ENCODE peak calls at places on chromosomes 4 and X, in nine cellular contexts. One of them, this sample, is unnamed.

GRCh38 chrX:103726477-103726876 is 15.8 kb downstream of the TMEM31 start:
- DNase-seq in CD8-positive, alpha-beta memory T cell: no peak
- DNase-seq in CD4-positive, alpha-beta memory T cell: no peak
- DNase-seq in GM04504: no peak
- DNase-seq in stimulated activated CD4-positive, alpha-beta T cell treated with anti-CD3 and anti-CD28 coated beads, Interleukin-15, amount 100 ng/mL, for 1 hour: no peak
- DNase-seq in WERI-Rb-1: no peak
- DNase-seq in EL: no peak
- DNase-seq in fibroblast of pulmonary artery: no peak
- DNase-seq in astrocyte of the spinal cord: no peak
- DNase-seq in this sample: no peak

GRCh38 chr4:144583658-144584057 is 62.3 kb upstream of the HHIP start:
- DNase-seq in CD8-positive, alpha-beta memory T cell: no peak
- DNase-seq in CD4-positive, alpha-beta memory T cell: no peak
- DNase-seq in GM04504: peak; percentile 10
- DNase-seq in stimulated activated CD4-positive, alpha-beta T cell treated with anti-CD3 and anti-CD28 coated beads, Interleukin-15, amount 100 ng/mL, for 1 hour: no peak
- DNase-seq in WERI-Rb-1: no peak
- DNase-seq in EL: peak; percentile 24
- DNase-seq in fibroblast of pulmonary artery: peak; percentile 79
- DNase-seq in astrocyte of the spinal cord: peak; percentile 47
- DNase-seq in this sample: no peak

GRCh38 chr4:88573995-88574394 is 18.3 kb upstream of the HERC3 start:
- DNase-seq in CD8-positive, alpha-beta memory T cell: no peak
- DNase-seq in CD4-positive, alpha-beta memory T cell: no peak
- DNase-seq in GM04504: no peak
- DNase-seq in stimulated activated CD4-positive, alpha-beta T cell treated with anti-CD3 and anti-CD28 coated beads, Interleukin-15, amount 100 ng/mL, for 1 hour: no peak
- DNase-seq in WERI-Rb-1: no peak
- DNase-seq in EL: peak; percentile 34
- DNase-seq in fibroblast of pulmonary artery: peak; percentile 31
- DNase-seq in astrocyte of the spinal cord: peak; percentile 13
- DNase-seq in this sample: no peak

GRCh38 chrX:84108589-84108988 is 79.4 kb downstream of the RPS6KA6 start:
- DNase-seq in CD8-positive, alpha-beta memory T cell: no peak
- DNase-seq in CD4-positive, alpha-beta memory T cell: no peak
- DNase-seq in GM04504: no peak
- DNase-seq in stimulated activated CD4-positive, alpha-beta T cell treated with anti-CD3 and anti-CD28 coated beads, Interleukin-15, amount 100 ng/mL, for 1 hour: no peak
- DNase-seq in WERI-Rb-1: no peak
- DNase-seq in EL: no peak
- DNase-seq in fibroblast of pulmonary artery: no peak
- DNase-seq in astrocyte of the spinal cord: no peak
- DNase-seq in this sample: no peak

GRCh38 chr4:48898733-48899431 is 7.7 kb downstream of the OCIAD2 start:
- DNase-seq in CD8-positive, alpha-beta memory T cell: no peak
- DNase-seq in CD4-positive, alpha-beta memory T cell: no peak
- DNase-seq in GM04504: no peak
- DNase-seq in stimulated activated CD4-positive, alpha-beta T cell treated with anti-CD3 and anti-CD28 coated beads, Interleukin-15, amount 100 ng/mL, for 1 hour: no peak
- DNase-seq in WERI-Rb-1: no peak
- DNase-seq in EL: no peak
- DNase-seq in fibroblast of pulmonary artery: peak; percentile 47
- DNase-seq in astrocyte of the spinal cord: peak; percentile 52
- DNase-seq in this sample: no peak

GRCh38 chr4:8101796-8102355 is 56.7 kb downstream of the ABLIM2 start:
- DNase-seq in CD8-positive, alpha-beta memory T cell: no peak
- DNase-seq in CD4-positive, alpha-beta memory T cell: no peak
- DNase-seq in GM04504: no peak
- DNase-seq in stimulated activated CD4-positive, alpha-beta T cell treated with anti-CD3 and anti-CD28 coated beads, Interleukin-15, amount 100 ng/mL, for 1 hour: no peak
- DNase-seq in WERI-Rb-1: no peak
- DNase-seq in EL: no peak
- DNase-seq in fibroblast of pulmonary artery: no peak
- DNase-seq in astrocyte of the spinal cord: no peak
- DNase-seq in this sample: no peak

GRCh38 chrX:49041683-49042529 is 1.3 kb downstream of the TFE3 start:
- DNase-seq in CD8-positive, alpha-beta memory T cell: no peak
- DNase-seq in CD4-positive, alpha-beta memory T cell: no peak
- DNase-seq in GM04504: peak; percentile 36
- DNase-seq in stimulated activated CD4-positive, alpha-beta T cell treated with anti-CD3 and anti-CD28 coated beads, Interleukin-15, amount 100 ng/mL, for 1 hour: no peak
- DNase-seq in WERI-Rb-1: peak; percentile 52
- DNase-seq in EL: peak; percentile 82
- DNase-seq in fibroblast of pulmonary artery: peak; percentile 52
- DNase-seq in astrocyte of the spinal cord: peak; percentile 30
- DNase-seq in this sample: no peak

GRCh38 chr4:103002551-103002950 is 17.0 kb downstream of the SLC9B1 start:
- DNase-seq in CD8-positive, alpha-beta memory T cell: no peak
- DNase-seq in CD4-positive, alpha-beta memory T cell: no peak
- DNase-seq in GM04504: no peak
- DNase-seq in stimulated activated CD4-positive, alpha-beta T cell treated with anti-CD3 and anti-CD28 coated beads, Interleukin-15, amount 100 ng/mL, for 1 hour: no peak
- DNase-seq in WERI-Rb-1: no peak
- DNase-seq in EL: peak; percentile 4
- DNase-seq in fibroblast of pulmonary artery: peak; percentile 52
- DNase-seq in astrocyte of the spinal cord: peak; percentile 37
- DNase-seq in this sample: no peak

GRCh38 chr4:186693159-186693815 is 30.4 kb downstream of the FAT1 start:
- DNase-seq in CD8-positive, alpha-beta memory T cell: no peak
- DNase-seq in CD4-positive, alpha-beta memory T cell: no peak
- DNase-seq in GM04504: peak; percentile 73
- DNase-seq in stimulated activated CD4-positive, alpha-beta T cell treated with anti-CD3 and anti-CD28 coated beads, Interleukin-15, amount 100 ng/mL, for 1 hour: no peak
- DNase-seq in WERI-Rb-1: no peak
- DNase-seq in EL: peak; percentile 82
- DNase-seq in fibroblast of pulmonary artery: peak; percentile 94
- DNase-seq in astrocyte of the spinal cord: peak; percentile 93
- DNase-seq in this sample: no peak